ENCODE peak calls at places on chromosomes 2 and 18, in six cellular contexts. P is dorsolateral prefrontal cortex, A is kidney epithelial cell, G is Peyer's patch, W is adrenal gland, Z is A549. E is an unnamed sample.

GRCh38 chr2:201261471-201261870 is 1.1 kb downstream of the CASP8 start:
- DNase-seq in P (no peak), A (no peak), G (peak; percentile 65), W (no peak), Z (no peak), E (peak; percentile 36)

GRCh38 chr2:24083567-24084385 is 858 bp downstream of the TP53I3 start:
- DNase-seq in P (no peak), A (peak; percentile 56), G (peak; percentile 64), W (no peak), Z (peak; percentile 92), E (peak; percentile 52)

GRCh38 chr2:22817197-22817596 is 567.8 kb upstream of the KLHL29 start:
- DNase-seq in P (no peak), A (peak; percentile 16), G (no peak), W (peak; percentile 58), Z (no peak), E (no peak)

GRCh38 chr2:136670-137069 is 90.4 kb upstream of the FAM110C start:
- DNase-seq in P (no peak), A (no peak), G (no peak), W (no peak), Z (no peak), E (no peak)

GRCh38 chr18:75170022-75170789 is 38.7 kb downstream of the PTGR3 start:
- DNase-seq in P (no peak), A (no peak), G (no peak), W (peak; percentile 40), Z (no peak), E (no peak)

GRCh38 chr18:56148373-56148772 is 490.0 kb downstream of the TXNL1 start:
- DNase-seq in P (no peak), A (peak; percentile 5), G (no peak), W (no peak), Z (no peak), E (no peak)

GRCh38 chr2:15748736-15749323 is 157.2 kb downstream of the DDX1 start:
- DNase-seq in P (no peak), A (no peak), G (no peak), W (peak; percentile 71), Z (peak; percentile 75), E (no peak)

GRCh38 chr18:34837769-34838194 is 127.7 kb downstream of the DTNA start:
- DNase-seq in P (no peak), A (no peak), G (no peak), W (no peak), Z (no peak), E (no peak)

GRCh38 chr18:50866765-50867164 is 12.2 kb upstream of the ME2 start:
- DNase-seq in P (no peak), A (no peak), G (no peak), W (no peak), Z (no peak), E (no peak)

GRCh38 chr2:33314541-33314940 is 161.9 kb upstream of the RASGRP3 start:
- DNase-seq in P (no peak), A (no peak), G (no peak), W (no peak), Z (no peak), E (no peak)

GRCh38 chr2:19214682-19215391 is 143.6 kb downstream of the OSR1 start:
- DNase-seq in P (no peak), A (no peak), G (no peak), W (no peak), Z (no peak), E (no peak)

GRCh38 chr2:69436594-69436936 is 670 bp downstream of the NFU1 start:
- DNase-seq in P (no peak), A (no peak), G (no peak), W (no peak), Z (no peak), E (no peak)

GRCh38 chr18:55577812-55578539 is 10.0 kb downstream of the TCF4 start:
- DNase-seq in P (no peak), A (no peak), G (no peak), W (peak; percentile 62), Z (no peak), E (no peak)

GRCh38 chr2:24360050-24360962 is at the start of gene ITSN2:
- DNase-seq in P (peak; percentile 74), A (no peak), G (peak; percentile 79), W (peak; percentile 84), Z (peak; percentile 87), E (peak; percentile 75)

GRCh38 chr2:120617055-120617454 is 118.6 kb upstream of the GLI2 start:
- DNase-seq in P (no peak), A (no peak), G (no peak), W (no peak), Z (no peak), E (no peak)

GRCh38 chr2:24874025-24874424 is 46.0 kb downstream of the ADCY3 start:
- DNase-seq in P (no peak), A (no peak), G (no peak), W (peak; percentile 46), Z (no peak), E (no peak)

GRCh38 chr2:11307764-11308415 is 36.5 kb downstream of the ROCK2 start:
- DNase-seq in P (no peak), A (no peak), G (no peak), W (no peak), Z (no peak), E (no peak)

GRCh38 chr2:219508933-219509779 is 5.1 kb upstream of the ASIC4 start:
- DNase-seq in P (no peak), A (no peak), G (no peak), W (no peak), Z (no peak), E (no peak)

GRCh38 chr18:55918449-55918848 is 330.5 kb upstream of the TCF4 start:
- DNase-seq in P (no peak), A (no peak), G (no peak), W (no peak), Z (no peak), E (no peak)

GRCh38 chr2:46187112-46187618 is 110.0 kb upstream of the EPAS1 start:
- DNase-seq in P (no peak), A (no peak), G (no peak), W (peak; percentile 57), Z (no peak), E (no peak)

GRCh38 chr2:28161466-28161865 is 231.2 kb upstream of the FOSL2 start:
- DNase-seq in P (no peak), A (no peak), G (no peak), W (no peak), Z (no peak), E (peak; percentile 9)

GRCh38 chr2:72293620-72294019 is 146.0 kb upstream of the CYP26B1 start:
- DNase-seq in P (no peak), A (no peak), G (no peak), W (no peak), Z (no peak), E (no peak)

GRCh38 chr18:70169747-70170146 is 35.7 kb downstream of the RTTN start:
- DNase-seq in P (no peak), A (peak; percentile 18), G (no peak), W (no peak), Z (peak; percentile 8), E (no peak)

GRCh38 chr18:70176537-70176936 is 28.9 kb downstream of the RTTN start:
- DNase-seq in P (no peak), A (no peak), G (no peak), W (no peak), Z (no peak), E (no peak)

GRCh38 chr18:70175216-70175615 is 30.3 kb downstream of the RTTN start:
- DNase-seq in P (no peak), A (no peak), G (no peak), W (no peak), Z (no peak), E (no peak)

GRCh38 chr18:70166668-70167067 is 38.8 kb downstream of the RTTN start:
- DNase-seq in P (no peak), A (no peak), G (no peak), W (no peak), Z (no peak), E (no peak)

GRCh38 chr18:70172225-70172624 is 33.3 kb downstream of the RTTN start:
- DNase-seq in P (no peak), A (no peak), G (no peak), W (no peak), Z (no peak), E (no peak)
- TF ChIP-seq CTCF in P (peak; percentile 46), A (peak; percentile 40), G (peak; percentile 20), W (peak; percentile 41), Z (peak; percentile 55), E (no peak)

GRCh38 chr2:156959481-156959880 is 298.0 kb upstream of the GALNT5 start:
- DNase-seq in P (no peak), A (no peak), G (no peak), W (no peak), Z (no peak), E (no peak)
- TF ChIP-seq CTCF in P (no peak), A (no peak), G (no peak), W (no peak), Z (no peak), E (no peak)

GRCh38 chr2:172705352-172705751 is 30.3 kb upstream of the RAPGEF4 start:
- DNase-seq in P (no peak), A (no peak), G (no peak), W (no peak), Z (no peak), E (no peak)

GRCh38 chr2:172701250-172701649 is 34.4 kb upstream of the RAPGEF4 start:
- DNase-seq in P (no peak), A (peak; percentile 25), G (no peak), W (no peak), Z (no peak), E (no peak)

GRCh38 chr2:172708247-172708646 is 27.4 kb upstream of the RAPGEF4 start:
- DNase-seq in P (no peak), A (no peak), G (no peak), W (no peak), Z (no peak), E (no peak)

GRCh38 chr2:172702451-172702850 is 33.2 kb upstream of the RAPGEF4 start:
- DNase-seq in P (no peak), A (no peak), G (no peak), W (no peak), Z (no peak), E (no peak)

DNA sequence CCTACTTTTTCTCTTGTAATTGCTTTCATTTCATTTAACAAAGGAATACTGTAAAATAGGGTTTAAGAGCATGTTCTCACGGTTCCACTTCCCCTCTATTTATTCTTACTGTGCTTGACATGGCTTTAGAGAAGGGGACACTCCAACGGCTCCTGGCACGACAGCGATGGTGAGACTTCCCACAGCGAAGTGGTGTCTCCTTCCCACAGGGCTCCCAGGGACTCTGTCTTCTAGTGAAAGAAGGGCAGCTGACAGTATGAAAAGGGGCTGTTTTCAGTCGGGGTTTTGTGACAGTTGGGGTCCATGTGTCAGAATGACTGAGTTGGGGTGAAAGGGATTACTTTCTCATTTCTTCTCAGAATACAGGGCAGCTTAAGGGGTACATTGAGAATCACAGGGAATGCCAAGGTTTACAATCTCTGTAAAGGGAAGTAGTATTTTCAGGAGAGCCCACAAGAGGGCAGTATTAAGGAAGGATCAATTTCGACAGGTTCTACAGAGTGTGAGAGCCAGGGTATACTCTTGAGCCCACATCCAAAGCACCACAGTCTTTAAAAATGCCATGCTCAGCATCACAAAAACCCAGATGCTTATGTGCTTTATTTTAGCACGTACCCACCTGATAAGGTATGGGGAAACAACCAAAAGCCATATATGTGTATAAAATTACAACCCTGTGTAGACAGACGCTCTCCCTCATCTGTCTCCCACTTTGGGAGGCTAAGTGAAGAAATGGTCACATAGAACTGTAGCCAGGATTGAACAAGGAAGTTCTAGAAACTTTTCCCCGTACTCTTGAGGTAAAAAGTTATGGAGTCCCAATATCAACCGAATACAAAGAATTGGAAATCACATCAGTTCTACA is 31.3 kb upstream of the RAPGEF4 start:
- DNase-seq in P (no peak), A (no peak), G (no peak), W (no peak), Z (peak; percentile 38), E (no peak)
- TF ChIP-seq CTCF in P (peak; percentile 46), A (peak; percentile 42), G (peak; percentile 51), W (peak; percentile 25), Z (peak; percentile 70), E (peak; percentile 43)

GRCh38 chr2:216765810-216766259 is 70.5 kb upstream of the IGFBP5 start:
- DNase-seq in P (no peak), A (no peak), G (no peak), W (peak; percentile 73), Z (no peak), E (no peak)
- TF ChIP-seq CTCF in P (no peak), A (peak; percentile 13), G (no peak), W (peak; percentile 36), Z (no peak), E (no peak)

E was measured in HL-60.